ENCODE peak calls at places on chromosomes 6 and 20, in six cellular contexts. A is neural progenitor cell, N is astrocyte of the spinal cord, F is tibial nerve, H is RWPE2, Q is tibial artery. R is an unnamed sample.

GRCh38 chr20:10654630-10655029 is 19.2 kb downstream of the JAG1 start:
- DNase-seq in A (peak; percentile 61), N (no peak), F (no peak), H (no peak), Q (peak; percentile 25), R (no peak)

GRCh38 chr20:31260326-31260932 is 3.0 kb downstream of the DEFB115 start:
- DNase-seq in A (no peak), N (no peak), F (no peak), H (no peak), Q (no peak), R (peak; percentile 18)

GRCh38 chr6:112330071-112330876 is 16.9 kb upstream of the RFPL4B start:
- DNase-seq in A (no peak), N (no peak), F (no peak), H (peak; percentile 62), Q (no peak), R (peak; percentile 54)

GRCh38 chr6:66735106-66735890 is 1028.3 kb upstream of the EYS start:
- DNase-seq in A (no peak), N (peak; percentile 37), F (no peak), H (no peak), Q (no peak), R (peak; percentile 18)

GRCh38 chr6:166485651-166486535 is 100.6 kb downstream of the RAMACL start:
- DNase-seq in A (no peak), N (no peak), F (no peak), H (no peak), Q (no peak), R (no peak)

GRCh38 chr20:37226889-37227288 is 34.7 kb downstream of the GHRH start:
- DNase-seq in A (no peak), N (peak; percentile 37), F (peak; percentile 47), H (peak; percentile 34), Q (peak; percentile 52), R (peak; percentile 73)

GRCh38 chr6:96086745-96087144 is 71.0 kb downstream of the FUT9 start:
- DNase-seq in A (no peak), N (no peak), F (no peak), H (no peak), Q (no peak), R (no peak)

GRCh38 chr6:145904878-145905277 is 59.3 kb downstream of the SHPRH start:
- DNase-seq in A (no peak), N (no peak), F (no peak), H (no peak), Q (no peak), R (no peak)

GRCh38 chr6:90301816-90302215 is 5.2 kb upstream of the BACH2 start:
- DNase-seq in A (no peak), N (no peak), F (no peak), H (no peak), Q (no peak), R (no peak)

GRCh38 chr6:56624046-56624727 is 18.5 kb downstream of the DST start:
- DNase-seq in A (no peak), N (no peak), F (no peak), H (no peak), Q (no peak), R (no peak)

GRCh38 chr20:60055740-60056139 is 97.5 kb downstream of the CDH26 start:
- DNase-seq in A (no peak), N (no peak), F (peak; percentile 38), H (peak; percentile 91), Q (peak; percentile 68), R (no peak)

GRCh38 chr6:108176281-108177089 is 10.7 kb downstream of the NR2E1 start:
- DNase-seq in A (peak; percentile 28), N (no peak), F (no peak), H (no peak), Q (no peak), R (no peak)

GRCh38 chr6:108174371-108175175 is 8.8 kb downstream of the NR2E1 start:
- DNase-seq in A (peak; percentile 91), N (peak; percentile 36), F (no peak), H (no peak), Q (no peak), R (peak; percentile 52)

GRCh38 chr6:108171918-108172516 is 6.2 kb downstream of the NR2E1 start:
- DNase-seq in A (no peak), N (no peak), F (no peak), H (no peak), Q (no peak), R (no peak)

GRCh38 chr6:108175176-108175591 is 9.4 kb downstream of the NR2E1 start:
- DNase-seq in A (no peak), N (no peak), F (no peak), H (no peak), Q (no peak), R (no peak)

DNA sequence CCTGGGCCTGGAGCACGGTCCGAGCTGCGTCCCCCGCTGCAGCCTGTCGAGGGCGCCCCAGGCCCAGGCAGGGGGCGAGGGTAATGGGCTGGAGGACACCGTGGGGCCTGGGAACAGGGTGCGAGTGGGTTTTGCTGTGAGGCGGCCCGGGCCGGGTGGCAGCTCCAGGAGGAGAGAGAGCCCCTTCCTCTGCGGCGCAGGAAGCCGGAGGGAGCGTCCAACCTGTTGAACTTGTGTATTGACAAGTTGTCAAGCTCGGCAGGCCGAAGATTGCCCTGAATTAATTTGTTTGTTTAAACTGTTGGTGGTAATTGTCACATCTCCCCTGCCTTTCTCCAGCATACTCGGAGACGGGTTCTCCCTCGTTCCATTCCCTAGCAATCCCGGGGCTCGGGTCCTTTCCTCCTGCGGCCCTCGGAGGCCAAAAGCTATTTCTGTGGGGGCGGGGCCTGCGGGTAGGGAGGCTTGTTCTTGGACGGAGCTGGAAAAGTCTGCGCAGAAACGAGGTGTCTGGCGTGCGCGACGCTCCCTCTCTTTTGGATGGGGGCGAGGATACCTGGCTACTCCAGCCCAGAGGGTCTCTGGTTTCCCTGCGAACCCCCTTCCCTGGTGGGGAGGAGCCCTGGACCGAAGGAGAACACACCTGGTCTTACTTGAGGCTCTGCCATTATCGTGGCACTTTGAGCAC is 9.9 kb downstream of the NR2E1 start:
- DNase-seq in A (peak; percentile 74), N (no peak), F (no peak), H (no peak), Q (no peak), R (no peak)
- H3K4me3 ChIP-seq in A (peak overlapping the region; percentile 24), N (no peak overlapping the region), F (no peak overlapping the region), H (peak overlapping the region; percentile 1), Q (no peak overlapping the region), R (no peak overlapping the region)

GRCh38 chr6:46918830-46919229 is 2.9 kb downstream of the ADGRF5 start:
- DNase-seq in A (no peak), N (no peak), F (no peak), H (no peak), Q (no peak), R (no peak)
- H3K4me3 ChIP-seq in A (no peak overlapping the region), N (no peak overlapping the region), F (no peak overlapping the region), H (no peak overlapping the region), Q (no peak overlapping the region), R (no peak overlapping the region)

DNA sequence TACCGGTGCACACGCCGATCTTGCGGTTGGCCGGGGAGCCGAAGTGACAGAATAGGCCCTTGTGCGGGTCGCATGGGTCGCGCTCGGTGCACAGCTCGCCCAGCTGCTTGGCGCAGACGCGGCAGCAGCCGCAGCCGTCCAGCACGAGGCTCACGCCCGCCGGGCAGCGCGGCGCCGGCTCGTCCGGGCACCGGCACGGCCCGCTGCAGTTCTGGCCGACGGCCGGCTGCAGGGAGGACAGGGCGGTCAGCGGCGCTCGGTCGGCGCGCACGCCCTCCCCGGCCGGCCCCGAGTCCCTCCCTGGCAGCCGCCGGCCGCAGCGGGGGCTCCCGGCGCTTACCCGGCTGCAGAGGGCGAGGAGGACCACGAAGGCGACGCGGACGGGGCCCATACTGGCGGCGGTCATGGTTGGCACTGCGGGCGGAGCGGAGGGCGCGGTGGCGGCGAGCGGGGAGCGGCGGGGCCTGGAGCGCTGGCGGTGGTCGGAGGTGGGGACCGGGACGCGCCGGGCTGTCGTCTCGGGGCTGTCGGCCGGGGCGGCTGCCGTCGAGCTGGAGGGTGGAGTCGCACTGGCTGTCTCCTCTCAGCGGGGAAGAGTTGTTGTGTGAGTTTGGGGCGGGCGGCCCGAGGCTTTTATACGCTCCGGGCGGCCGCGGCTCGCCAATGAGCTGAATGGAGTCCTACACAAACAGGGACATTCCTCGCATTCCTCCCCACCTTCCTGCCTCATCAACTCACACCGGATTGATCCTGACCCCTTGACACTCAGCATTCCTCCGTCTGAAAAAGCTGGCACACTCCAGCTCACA is at the start of gene CCN2:
- DNase-seq in A (peak; percentile 98), N (peak; percentile 98), F (peak; percentile 79), H (peak; percentile 93), Q (peak; percentile 82), R (peak; percentile 99)
- H3K4me3 ChIP-seq in A (peak within 1 kb of the TSS; percentile 87), N (peak within 1 kb of the TSS; percentile 83), F (peak within 1 kb of the TSS; percentile 96), H (peak within 1 kb of the TSS; percentile 53), Q (peak within 1 kb of the TSS; percentile 89), R (peak within 1 kb of the TSS; percentile 74)

GRCh38 chr6:106974337-106974998 is at the start of gene CD24:
- DNase-seq in A (peak; percentile 89), N (peak; percentile 32), F (no peak), H (peak; percentile 68), Q (no peak), R (no peak)

GRCh38 chr6:106972500-106972899 is 2.0 kb downstream of the CD24 start:
- DNase-seq in A (peak; percentile 83), N (peak; percentile 7), F (no peak), H (no peak), Q (no peak), R (no peak)

GRCh38 chr6:106974999-106975698 is 620 bp upstream of the CD24 start:
- DNase-seq in A (peak; percentile 83), N (peak; percentile 41), F (no peak), H (peak; percentile 63), Q (no peak), R (no peak)

GRCh38 chr6:106973841-106974336 is 640 bp downstream of the CD24 start:
- DNase-seq in A (peak; percentile 80), N (peak; percentile 22), F (no peak), H (peak; percentile 58), Q (no peak), R (no peak)

GRCh38 chr6:106973018-106973840 is 1.3 kb downstream of the CD24 start:
- DNase-seq in A (peak; percentile 74), N (peak; percentile 2), F (no peak), H (no peak), Q (no peak), R (no peak)
- H3K4me3 ChIP-seq in A (peak overlapping the region; percentile 96), N (peak overlapping the region; percentile 52), F (peak overlapping the region; percentile 58), H (peak overlapping the region; percentile 76), Q (peak overlapping the region; percentile 2), R (no peak overlapping the region)

GRCh38 chr20:50724112-50724724 is 7.2 kb upstream of the PARD6B start:
- DNase-seq in A (no peak), N (no peak), F (no peak), H (peak; percentile 22), Q (no peak), R (no peak)
- H3K4me3 ChIP-seq in A (peak overlapping the region; percentile 18), N (no peak overlapping the region), F (no peak overlapping the region), H (no peak overlapping the region), Q (no peak overlapping the region), R (no peak overlapping the region)

R was measured in cardiac fibroblast.